ENCODE peak calls at places on chromosomes 13 and 19, in ten cellular contexts. M is A549, Q is Caco-2, Y is RWPE2, X is lung, L is mammary epithelial cell, N is AG04449, I is K562, D is adrenal gland, C is psoas muscle. R is an unnamed sample.
A peak's percentile ranks its signal among the peaks of the same experiment; 100 is the strongest.

GRCh38 chr13:74129500-74130144 is 4.6 kb downstream of the KLF12 start:
- DNase-seq in N (no peak), D (no peak), L (peak; percentile 6), Q (no peak), M (no peak), C (no peak), Y (no peak), X (no peak), I (peak; percentile 8), R (no peak)

GRCh38 chr19:48962029-48962848 is 2.9 kb upstream of the FTL start:
- DNase-seq in D (peak; percentile 44), M (peak; percentile 88), Y (no peak), I (peak; percentile 92), L (no peak), C (peak; percentile 77), Q (peak; percentile 84), N (no peak), X (peak; percentile 79), R (no peak)

GRCh38 chr19:42362342-42362741 is 27.8 kb downstream of the CNFN start:
- DNase-seq in M (no peak), I (no peak), C (no peak), L (no peak), Y (no peak), Q (no peak), N (no peak), X (no peak), D (no peak), R (no peak)

GRCh38 chr19:49116544-49116943 is 2.4 kb downstream of the LIN7B start:
- DNase-seq in N (no peak), D (no peak), L (no peak), M (no peak), I (peak; percentile 57), Q (no peak), Y (no peak), C (no peak), X (no peak), R (no peak)

GRCh38 chr13:102484329-102484728 is 82.5 kb upstream of the FGF14 start:
- DNase-seq in N (no peak), C (no peak), D (no peak), Y (no peak), L (peak; percentile 17), Q (peak; percentile 8), I (no peak), M (no peak), X (no peak), R (no peak)

GRCh38 chr19:42325896-42326771 is 699 bp downstream of the MEGF8 start:
- DNase-seq in L (peak; percentile 4), N (no peak), D (no peak), C (peak; percentile 68), X (no peak), M (peak; percentile 59), Q (peak; percentile 49), I (peak; percentile 36), Y (no peak), R (no peak)

GRCh38 chr13:48775804-48776203 is 122.1 kb downstream of the CYSLTR2 start:
- DNase-seq in C (no peak), Y (no peak), I (no peak), D (no peak), M (no peak), Q (no peak), N (peak; percentile 94), X (no peak), L (peak; percentile 86), R (peak; percentile 92)

GRCh38 chr13:73449258-73449657 is 390.5 kb downstream of the KLF5 start:
- DNase-seq in Q (no peak), M (no peak), I (no peak), L (peak; percentile 70), C (no peak), N (no peak), Y (no peak), D (no peak), X (no peak), R (no peak)

GRCh38 chr19:46529622-46530451 is 34.2 kb upstream of the PNMA8B start:
- DNase-seq in X (peak; percentile 67), D (peak; percentile 68), N (peak; percentile 3), L (peak; percentile 69), Y (no peak), C (peak; percentile 80), M (peak; percentile 89), Q (peak; percentile 77), I (peak; percentile 82), R (no peak)

GRCh38 chr19:46927106-46927505 is 66.3 kb downstream of the ARHGAP35 start:
- DNase-seq in X (no peak), Q (no peak), M (no peak), C (no peak), I (no peak), N (no peak), L (peak; percentile 88), D (no peak), Y (no peak), R (no peak)

GRCh38 chr13:59435024-59435423 is 728.7 kb downstream of the DIAPH3 start:
- DNase-seq in N (no peak), D (no peak), Q (no peak), Y (no peak), M (no peak), X (no peak), L (no peak), C (no peak), I (no peak), R (no peak)

GRCh38 chr13:20069956-20070355 is 90.9 kb downstream of the GJA3 start:
- DNase-seq in C (no peak), I (no peak), D (no peak), X (no peak), M (no peak), Q (no peak), L (no peak), Y (no peak), N (no peak), R (no peak)

GRCh38 chr13:69109891-69110525 is 997.6 kb upstream of the ATXN8OS start:
- DNase-seq in M (no peak), X (no peak), D (no peak), L (peak; percentile 0), N (no peak), Q (no peak), C (no peak), Y (no peak), I (no peak), R (no peak)

GRCh38 chr13:64774915-64775314 is 2455.2 kb downstream of the PCDH9 start:
- DNase-seq in I (no peak), M (no peak), L (no peak), C (no peak), Q (no peak), X (no peak), N (no peak), D (no peak), Y (no peak), R (no peak)

GRCh38 chr19:42268704-42269517 is at the start of gene CIC:
- DNase-seq in Q (peak; percentile 99), I (peak; percentile 100), M (peak; percentile 100), N (peak; percentile 100), C (peak; percentile 100), X (peak; percentile 100), Y (peak; percentile 100), D (peak; percentile 100), L (peak; percentile 100), R (peak; percentile 100)

GRCh38 chr13:65454403-65454802 is 1775.7 kb downstream of the PCDH9 start:
- DNase-seq in L (no peak), D (no peak), N (no peak), Y (no peak), X (no peak), I (no peak), M (no peak), Q (no peak), C (no peak), R (no peak)

GRCh38 chr19:6476155-6476895 is 5.3 kb downstream of the DENND1C start:
- DNase-seq in C (peak; percentile 71), Q (peak; percentile 98), M (peak; percentile 59), I (peak; percentile 76), D (peak; percentile 95), N (no peak), X (peak; percentile 85), Y (peak; percentile 92), L (peak; percentile 61), R (no peak)

GRCh38 chr13:48531416-48532145 is 1.3 kb downstream of the RCBTB2 start:
- DNase-seq in I (peak; percentile 20), D (no peak), Q (no peak), Y (no peak), X (no peak), M (no peak), C (no peak), L (peak; percentile 2), N (no peak), R (no peak)

GRCh38 chr19:55297267-55297666 is 13.5 kb downstream of the BRSK1 start:
- DNase-seq in Y (no peak), C (no peak), D (no peak), X (no peak), N (no peak), I (peak; percentile 60), M (no peak), L (no peak), Q (no peak), R (no peak)

GRCh38 chr13:44373601-44374347 is at the start of gene SERP2:
- DNase-seq in N (no peak), D (peak; percentile 39), I (no peak), Q (no peak), Y (no peak), X (no peak), M (no peak), L (no peak), C (peak; percentile 62), R (no peak)

GRCh38 chr19:49333426-49334288 is 1.5 kb upstream of the CD37 start:
- DNase-seq in L (no peak), I (no peak), C (no peak), X (no peak), Q (no peak), M (no peak), Y (no peak), D (no peak), N (no peak), R (no peak)

GRCh38 chr13:21478881-21479808 is 20.0 kb upstream of the ZDHHC20 start:
- DNase-seq in C (no peak), L (peak; percentile 57), I (peak; percentile 77), X (peak; percentile 50), D (peak; percentile 59), Y (no peak), N (peak; percentile 23), Q (peak; percentile 69), M (no peak), R (peak; percentile 64)
- TF ChIP-seq CTCF in C (peak; percentile 77), L (peak; percentile 36), I (peak; percentile 48), X (peak; percentile 71), D (peak; percentile 53), Y (peak; percentile 66), N (peak; percentile 49), Q (peak; percentile 79), M (peak; percentile 71), R (peak; percentile 20)

GRCh38 chr19:44807162-44807561 is 1.7 kb upstream of the BCAM start:
- DNase-seq in M (peak; percentile 79), Y (peak; percentile 91), D (no peak), N (no peak), X (peak; percentile 40), C (no peak), L (peak; percentile 83), Q (peak; percentile 84), I (no peak), R (no peak)
- H3K4me3 ChIP-seq in M (no peak overlapping the region), Y (no peak overlapping the region), D (no peak overlapping the region), N (no peak overlapping the region), X (no peak overlapping the region), C (no peak overlapping the region), L (no peak overlapping the region), Q (no peak overlapping the region), I (no peak overlapping the region), R (no peak overlapping the region)

GRCh38 chr13:75635621-75636338 is at the start of gene LMO7:
- DNase-seq in M (peak; percentile 23), N (no peak), Q (peak; percentile 88), Y (no peak), C (peak; percentile 74), I (peak; percentile 15), X (peak; percentile 53), L (peak; percentile 27), D (peak; percentile 55), R (no peak)
- TF ChIP-seq CTCF in M (no peak), N (no peak), Q (no peak), Y (no peak), C (no peak), I (no peak), X (no peak), L (no peak), D (no peak), R (no peak)

GRCh38 chr19:53328967-53329366 is 4.6 kb upstream of the ZNF845 start:
- DNase-seq in Y (no peak), D (no peak), X (peak; percentile 38), I (no peak), L (no peak), M (no peak), C (peak; percentile 83), Q (no peak), N (no peak), R (no peak)
- H3K4me3 ChIP-seq in Y (no peak overlapping the region), D (no peak overlapping the region), X (peak overlapping the region; percentile 19), I (no peak overlapping the region), L (no peak overlapping the region), M (no peak overlapping the region), C (peak overlapping the region; percentile 25), Q (no peak overlapping the region), N (no peak overlapping the region), R (no peak overlapping the region)

R was measured in HFF-Myc.